ENCODE peak calls at places on chromosome 5, in nine cellular contexts. One of them, this sample, is unnamed.
A peak's percentile ranks its signal among the peaks of the same experiment; 100 is the strongest.

GRCh38 chr5:71757590-71758543 is 38.8 kb downstream of the CARTPT start:
- DNase-seq in CD8-positive, alpha-beta memory T cell: peak; percentile 69
- DNase-seq in thoracic aorta: peak; percentile 31
- DNase-seq in left ventricle myocardium inferior: peak; percentile 29
- DNase-seq in HCT116: peak; percentile 61
- DNase-seq in uterus: peak; percentile 30
- DNase-seq in body of pancreas: peak; percentile 59
- DNase-seq in heart right ventricle: peak; percentile 48
- DNase-seq in adrenal gland: peak; percentile 94
- DNase-seq in this sample: peak; percentile 55

GRCh38 chr5:43851741-43852140 is 248.8 kb downstream of the NNT start:
- DNase-seq in CD8-positive, alpha-beta memory T cell: no peak
- DNase-seq in thoracic aorta: no peak
- DNase-seq in left ventricle myocardium inferior: no peak
- DNase-seq in HCT116: no peak
- DNase-seq in uterus: no peak
- DNase-seq in body of pancreas: no peak
- DNase-seq in heart right ventricle: no peak
- DNase-seq in adrenal gland: no peak
- DNase-seq in this sample: no peak

GRCh38 chr5:21236896-21237830 is 1249.2 kb upstream of the CDH18 start:
- DNase-seq in CD8-positive, alpha-beta memory T cell: no peak
- DNase-seq in thoracic aorta: no peak
- DNase-seq in left ventricle myocardium inferior: no peak
- DNase-seq in HCT116: no peak
- DNase-seq in uterus: no peak
- DNase-seq in body of pancreas: no peak
- DNase-seq in heart right ventricle: no peak
- DNase-seq in adrenal gland: no peak
- DNase-seq in this sample: no peak

GRCh38 chr5:42993516-42994284 is 46.4 kb downstream of the ANXA2R start:
- DNase-seq in CD8-positive, alpha-beta memory T cell: peak; percentile 82
- DNase-seq in thoracic aorta: no peak
- DNase-seq in left ventricle myocardium inferior: no peak
- DNase-seq in HCT116: no peak
- DNase-seq in uterus: no peak
- DNase-seq in body of pancreas: no peak
- DNase-seq in heart right ventricle: peak; percentile 47
- DNase-seq in adrenal gland: no peak
- DNase-seq in this sample: peak; percentile 35

GRCh38 chr5:174311531-174312269 is 266.2 kb downstream of the NSG2 start:
- DNase-seq in CD8-positive, alpha-beta memory T cell: no peak
- DNase-seq in thoracic aorta: no peak
- DNase-seq in left ventricle myocardium inferior: peak; percentile 67
- DNase-seq in HCT116: no peak
- DNase-seq in uterus: peak; percentile 21
- DNase-seq in body of pancreas: peak; percentile 78
- DNase-seq in heart right ventricle: peak; percentile 61
- DNase-seq in adrenal gland: peak; percentile 40
- DNase-seq in this sample: peak; percentile 61

GRCh38 chr5:136063778-136064465 is 35.1 kb downstream of the TGFBI start:
- DNase-seq in CD8-positive, alpha-beta memory T cell: no peak
- DNase-seq in thoracic aorta: no peak
- DNase-seq in left ventricle myocardium inferior: no peak
- DNase-seq in HCT116: no peak
- DNase-seq in uterus: no peak
- DNase-seq in body of pancreas: no peak
- DNase-seq in heart right ventricle: no peak
- DNase-seq in adrenal gland: no peak
- DNase-seq in this sample: no peak

GRCh38 chr5:28808967-28809810 is 1770.8 kb upstream of the CDH9 start:
- DNase-seq in CD8-positive, alpha-beta memory T cell: peak; percentile 49
- DNase-seq in thoracic aorta: no peak
- DNase-seq in left ventricle myocardium inferior: no peak
- DNase-seq in HCT116: no peak
- DNase-seq in uterus: no peak
- DNase-seq in body of pancreas: no peak
- DNase-seq in heart right ventricle: no peak
- DNase-seq in adrenal gland: no peak
- DNase-seq in this sample: no peak

GRCh38 chr5:15450473-15450872 is 49.5 kb upstream of the FBXL7 start:
- DNase-seq in CD8-positive, alpha-beta memory T cell: no peak
- DNase-seq in thoracic aorta: no peak
- DNase-seq in left ventricle myocardium inferior: no peak
- DNase-seq in HCT116: no peak
- DNase-seq in uterus: no peak
- DNase-seq in body of pancreas: no peak
- DNase-seq in heart right ventricle: no peak
- DNase-seq in adrenal gland: no peak
- DNase-seq in this sample: no peak

GRCh38 chr5:61784337-61784736 is 452.3 kb downstream of the ZSWIM6 start:
- DNase-seq in CD8-positive, alpha-beta memory T cell: no peak
- DNase-seq in thoracic aorta: no peak
- DNase-seq in left ventricle myocardium inferior: no peak
- DNase-seq in HCT116: no peak
- DNase-seq in uterus: no peak
- DNase-seq in body of pancreas: no peak
- DNase-seq in heart right ventricle: no peak
- DNase-seq in adrenal gland: no peak
- DNase-seq in this sample: no peak

GRCh38 chr5:132458226-132458560 is 32.4 kb downstream of the IRF1 start:
- DNase-seq in CD8-positive, alpha-beta memory T cell: no peak
- DNase-seq in thoracic aorta: no peak
- DNase-seq in left ventricle myocardium inferior: no peak
- DNase-seq in HCT116: no peak
- DNase-seq in uterus: no peak
- DNase-seq in body of pancreas: no peak
- DNase-seq in heart right ventricle: no peak
- DNase-seq in adrenal gland: no peak
- DNase-seq in this sample: no peak

GRCh38 chr5:132457371-132458225 is 33.0 kb downstream of the IRF1 start:
- DNase-seq in CD8-positive, alpha-beta memory T cell: peak; percentile 86
- DNase-seq in thoracic aorta: no peak
- DNase-seq in left ventricle myocardium inferior: no peak
- DNase-seq in HCT116: no peak
- DNase-seq in uterus: peak; percentile 66
- DNase-seq in body of pancreas: no peak
- DNase-seq in heart right ventricle: no peak
- DNase-seq in adrenal gland: peak; percentile 35
- DNase-seq in this sample: no peak

GRCh38 chr5:132458651-132459030 is 31.9 kb downstream of the IRF1 start:
- DNase-seq in CD8-positive, alpha-beta memory T cell: no peak
- DNase-seq in thoracic aorta: no peak
- DNase-seq in left ventricle myocardium inferior: no peak
- DNase-seq in HCT116: no peak
- DNase-seq in uterus: no peak
- DNase-seq in body of pancreas: no peak
- DNase-seq in heart right ventricle: no peak
- DNase-seq in adrenal gland: no peak
- DNase-seq in this sample: no peak

GRCh38 chr5:132456553-132457361 is 33.8 kb downstream of the IRF1 start:
- DNase-seq in CD8-positive, alpha-beta memory T cell: peak; percentile 85
- DNase-seq in thoracic aorta: no peak
- DNase-seq in left ventricle myocardium inferior: peak; percentile 56
- DNase-seq in HCT116: no peak
- DNase-seq in uterus: peak; percentile 56
- DNase-seq in body of pancreas: no peak
- DNase-seq in heart right ventricle: peak; percentile 48
- DNase-seq in adrenal gland: peak; percentile 73
- DNase-seq in this sample: no peak

DNA sequence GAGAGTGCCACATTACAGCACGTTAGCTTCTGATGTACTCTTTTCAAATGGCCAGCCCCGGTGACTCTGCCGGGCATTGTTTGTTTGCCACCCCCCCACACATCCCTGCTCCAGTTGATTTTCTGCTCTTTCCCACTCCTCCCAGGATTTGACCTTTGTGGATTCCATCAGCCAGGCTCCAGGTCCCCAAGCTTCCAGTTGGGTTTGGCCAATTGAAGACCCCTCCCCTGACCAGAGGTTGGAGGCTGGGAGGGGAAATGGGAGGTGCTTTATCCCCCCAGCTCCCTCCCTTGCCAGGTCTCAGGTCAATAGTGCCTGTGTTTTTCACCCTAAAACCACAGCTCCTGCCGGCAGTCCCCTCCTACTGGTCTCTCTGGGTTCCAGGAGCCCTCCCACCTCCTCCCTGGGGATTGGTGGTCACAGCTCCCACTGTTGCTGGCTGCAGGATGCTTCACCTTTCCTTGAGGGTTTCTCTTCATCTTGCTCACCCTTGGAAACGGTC is 34.9 kb downstream of the IRF1 start:
- DNase-seq in CD8-positive, alpha-beta memory T cell: no peak
- DNase-seq in thoracic aorta: no peak
- DNase-seq in left ventricle myocardium inferior: no peak
- DNase-seq in HCT116: no peak
- DNase-seq in uterus: peak; percentile 11
- DNase-seq in body of pancreas: no peak
- DNase-seq in heart right ventricle: no peak
- DNase-seq in adrenal gland: peak; percentile 9
- DNase-seq in this sample: no peak
- H3K4me1 ChIP-seq in CD8-positive, alpha-beta memory T cell: peaks cover 87% of the 10 kb centered on the region
- H3K4me1 ChIP-seq in thoracic aorta: peaks cover 26% of the 10 kb centered on the region
- H3K4me1 ChIP-seq in left ventricle myocardium inferior: peaks cover 65% of the 10 kb centered on the region
- H3K4me1 ChIP-seq in HCT116: peaks cover 13% of the 10 kb centered on the region
- H3K4me1 ChIP-seq in uterus: no peaks in the 10 kb centered on the region
- H3K4me1 ChIP-seq in body of pancreas: peaks cover 16% of the 10 kb centered on the region
- H3K4me1 ChIP-seq in heart right ventricle: peaks cover 39% of the 10 kb centered on the region
- H3K4me1 ChIP-seq in adrenal gland: peaks cover 46% of the 10 kb centered on the region
- H3K4me1 ChIP-seq in this sample: peaks cover 34% of the 10 kb centered on the region

GRCh38 chr5:54115768-54116403 is 194.5 kb downstream of the ARL15 start:
- DNase-seq in CD8-positive, alpha-beta memory T cell: no peak
- DNase-seq in thoracic aorta: no peak
- DNase-seq in left ventricle myocardium inferior: no peak
- DNase-seq in HCT116: no peak
- DNase-seq in uterus: no peak
- DNase-seq in body of pancreas: no peak
- DNase-seq in heart right ventricle: no peak
- DNase-seq in adrenal gland: no peak
- DNase-seq in this sample: no peak
- H3K27ac ChIP-seq in CD8-positive, alpha-beta memory T cell: no peak overlapping the region
- H3K27ac ChIP-seq in thoracic aorta: no peak overlapping the region
- H3K27ac ChIP-seq in left ventricle myocardium inferior: no peak overlapping the region
- H3K27ac ChIP-seq in HCT116: no peak overlapping the region
- H3K27ac ChIP-seq in uterus: no peak overlapping the region
- H3K27ac ChIP-seq in body of pancreas: no peak overlapping the region
- H3K27ac ChIP-seq in heart right ventricle: no peak overlapping the region
- H3K27ac ChIP-seq in adrenal gland: no peak overlapping the region
- H3K27ac ChIP-seq in this sample: no peak overlapping the region

DNA sequence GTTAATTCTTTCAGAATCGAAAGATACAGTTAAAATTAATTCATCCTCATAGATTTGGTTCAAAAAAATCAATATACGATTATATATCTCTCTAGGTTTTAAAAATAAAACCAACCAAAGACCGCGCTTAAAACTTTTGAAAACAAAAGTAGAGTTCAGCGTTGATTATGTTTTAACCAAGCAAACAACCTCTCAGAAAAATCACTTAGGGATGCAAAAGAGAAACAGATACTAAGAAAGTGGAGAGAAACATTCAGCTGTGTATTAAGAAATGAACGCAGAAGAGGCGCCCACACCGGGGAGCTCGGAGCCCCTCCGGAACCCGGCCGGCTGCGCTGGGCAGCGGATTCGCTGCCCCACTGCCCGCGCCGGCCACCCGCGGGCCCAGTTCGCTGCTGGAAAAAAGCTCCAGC is 1.4 kb downstream of the PITX1 start:
- DNase-seq in CD8-positive, alpha-beta memory T cell: no peak
- DNase-seq in thoracic aorta: no peak
- DNase-seq in left ventricle myocardium inferior: no peak
- DNase-seq in HCT116: no peak
- DNase-seq in uterus: no peak
- DNase-seq in body of pancreas: no peak
- DNase-seq in heart right ventricle: no peak
- DNase-seq in adrenal gland: no peak
- DNase-seq in this sample: no peak
- H3K4me3 ChIP-seq in CD8-positive, alpha-beta memory T cell: no peak overlapping the region
- H3K4me3 ChIP-seq in thoracic aorta: peak overlapping the region; percentile 70
- H3K4me3 ChIP-seq in left ventricle myocardium inferior: peak overlapping the region; percentile 60
- H3K4me3 ChIP-seq in HCT116: peak overlapping the region; percentile 100
- H3K4me3 ChIP-seq in uterus: peak overlapping the region; percentile 37
- H3K4me3 ChIP-seq in body of pancreas: no peak overlapping the region
- H3K4me3 ChIP-seq in heart right ventricle: peak overlapping the region; percentile 39
- H3K4me3 ChIP-seq in adrenal gland: no peak overlapping the region
- H3K4me3 ChIP-seq in this sample: peak overlapping the region; percentile 49

GRCh38 chr5:65203746-65204145 is 278.0 kb downstream of the ADAMTS6 start:
- DNase-seq in CD8-positive, alpha-beta memory T cell: no peak
- DNase-seq in thoracic aorta: no peak
- DNase-seq in left ventricle myocardium inferior: no peak
- DNase-seq in HCT116: no peak
- DNase-seq in uterus: no peak
- DNase-seq in body of pancreas: no peak
- DNase-seq in heart right ventricle: no peak
- DNase-seq in adrenal gland: no peak
- DNase-seq in this sample: no peak

GRCh38 chr5:65205016-65205415 is 276.7 kb downstream of the ADAMTS6 start:
- DNase-seq in CD8-positive, alpha-beta memory T cell: no peak
- DNase-seq in thoracic aorta: no peak
- DNase-seq in left ventricle myocardium inferior: no peak
- DNase-seq in HCT116: no peak
- DNase-seq in uterus: no peak
- DNase-seq in body of pancreas: no peak
- DNase-seq in heart right ventricle: no peak
- DNase-seq in adrenal gland: no peak
- DNase-seq in this sample: no peak

GRCh38 chr5:65197899-65198776 is 283.6 kb downstream of the ADAMTS6 start:
- DNase-seq in CD8-positive, alpha-beta memory T cell: no peak
- DNase-seq in thoracic aorta: no peak
- DNase-seq in left ventricle myocardium inferior: no peak
- DNase-seq in HCT116: no peak
- DNase-seq in uterus: no peak
- DNase-seq in body of pancreas: no peak
- DNase-seq in heart right ventricle: no peak
- DNase-seq in adrenal gland: no peak
- DNase-seq in this sample: no peak

GRCh38 chr5:65198777-65199120 is 283.0 kb downstream of the ADAMTS6 start:
- DNase-seq in CD8-positive, alpha-beta memory T cell: no peak
- DNase-seq in thoracic aorta: no peak
- DNase-seq in left ventricle myocardium inferior: no peak
- DNase-seq in HCT116: no peak
- DNase-seq in uterus: no peak
- DNase-seq in body of pancreas: no peak
- DNase-seq in heart right ventricle: no peak
- DNase-seq in adrenal gland: no peak
- DNase-seq in this sample: no peak

DNA sequence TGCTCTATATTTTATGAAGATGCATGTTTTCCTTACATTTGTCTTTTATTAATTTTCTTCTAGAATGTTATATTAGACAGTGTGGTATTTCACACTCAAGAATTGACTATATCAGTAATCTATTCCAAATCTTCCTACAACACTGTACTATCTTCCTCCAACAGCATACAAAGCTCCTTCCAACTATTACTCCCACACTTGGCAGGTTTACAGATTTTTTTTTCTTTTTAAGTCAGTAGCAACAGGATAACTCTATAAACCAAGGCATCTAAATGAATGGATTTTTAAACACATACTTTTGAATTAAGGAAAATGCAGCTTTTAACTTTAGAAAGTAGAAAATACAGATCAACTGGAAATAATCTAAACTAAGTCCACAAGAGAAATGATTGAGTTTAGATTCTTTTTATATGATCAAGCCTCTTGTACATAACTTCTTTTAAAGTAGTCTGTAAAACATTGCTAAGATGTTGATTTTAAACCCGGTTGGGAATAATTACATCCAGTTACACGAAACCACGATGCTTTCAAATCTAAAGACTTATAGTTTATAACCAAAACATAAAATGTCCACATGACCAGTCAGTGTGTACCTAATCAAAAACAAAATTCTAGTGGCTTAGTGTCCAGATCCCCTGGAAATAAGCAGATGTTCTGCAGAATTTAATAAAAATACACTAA is 281.6 kb downstream of the ADAMTS6 start:
- DNase-seq in CD8-positive, alpha-beta memory T cell: no peak
- DNase-seq in thoracic aorta: no peak
- DNase-seq in left ventricle myocardium inferior: no peak
- DNase-seq in HCT116: no peak
- DNase-seq in uterus: no peak
- DNase-seq in body of pancreas: no peak
- DNase-seq in heart right ventricle: no peak
- DNase-seq in adrenal gland: no peak
- DNase-seq in this sample: no peak
- H3K4me1 ChIP-seq in CD8-positive, alpha-beta memory T cell: no peaks in the 10 kb centered on the region
- H3K4me1 ChIP-seq in thoracic aorta: no peaks in the 10 kb centered on the region
- H3K4me1 ChIP-seq in left ventricle myocardium inferior: no peaks in the 10 kb centered on the region
- H3K4me1 ChIP-seq in HCT116: no peaks in the 10 kb centered on the region
- H3K4me1 ChIP-seq in uterus: no peaks in the 10 kb centered on the region
- H3K4me1 ChIP-seq in body of pancreas: no peaks in the 10 kb centered on the region
- H3K4me1 ChIP-seq in heart right ventricle: no peaks in the 10 kb centered on the region
- H3K4me1 ChIP-seq in adrenal gland: no peaks in the 10 kb centered on the region
- H3K4me1 ChIP-seq in this sample: no peaks in the 10 kb centered on the region